ENCODE peak calls at places on chromosomes 13 and 19, in five cellular contexts. T is A549, P is IMR-90, N is body of pancreas, I is thyroid gland. W is an unnamed sample.
A peak's percentile ranks its signal among the peaks of the same experiment; 100 is the strongest.

GRCh38 chr19:55253264-55253663 is 5.6 kb downstream of the PPP6R1 start:
- DNase-seq in I (peak; percentile 28), P (no peak), T (no peak), N (no peak), W (no peak)

GRCh38 chr19:29499921-29500590 is 25.7 kb upstream of the VSTM2B start:
- DNase-seq in N (no peak), I (no peak), T (no peak), P (no peak), W (no peak)

GRCh38 chr19:33879818-33880575 is 83.3 kb downstream of the KCTD15 start:
- DNase-seq in I (peak; percentile 27), P (no peak), T (no peak), N (peak; percentile 72), W (no peak)

GRCh38 chr19:31135841-31136240 is 213.4 kb downstream of the TSHZ3 start:
- DNase-seq in T (no peak), P (peak; percentile 56), I (no peak), N (no peak), W (no peak)

GRCh38 chr13:24746618-24747247 is 17.2 kb upstream of the RNF17 start:
- DNase-seq in N (no peak), I (no peak), T (peak; percentile 17), P (no peak), W (peak; percentile 57)

GRCh38 chr19:14405380-14405757 is 13.8 kb downstream of the DDX39A start:
- DNase-seq in P (no peak), T (no peak), N (no peak), I (no peak), W (no peak)

GRCh38 chr19:43651758-43652545 is 12.3 kb upstream of the CADM4 start:
- DNase-seq in P (peak; percentile 65), I (peak; percentile 58), N (peak; percentile 76), T (peak; percentile 80), W (peak; percentile 74)

GRCh38 chr13:35888327-35888940 is 242.7 kb downstream of the DCLK1 start:
- DNase-seq in I (no peak), N (no peak), P (peak; percentile 18), T (no peak), W (peak; percentile 30)

GRCh38 chr13:43730642-43731041 is 56.1 kb downstream of the ENOX1 start:
- DNase-seq in P (peak; percentile 80), I (no peak), N (peak; percentile 11), T (no peak), W (peak; percentile 33)

GRCh38 chr13:76730220-76730619 is 156.0 kb downstream of the KCTD12 start:
- DNase-seq in I (no peak), N (no peak), T (no peak), P (no peak), W (no peak)

GRCh38 chr13:36369268-36370107 is 23.3 kb upstream of the SPART start:
- DNase-seq in P (peak; percentile 34), T (no peak), I (no peak), N (no peak), W (peak; percentile 78)

GRCh38 chr13:36188446-36188845 is 25.9 kb downstream of the SOHLH2 start:
- DNase-seq in N (no peak), P (no peak), T (no peak), I (no peak), W (no peak)

GRCh38 chr13:100330662-100331061 is 241.8 kb downstream of the PCCA start:
- DNase-seq in I (no peak), P (peak; percentile 76), T (no peak), N (no peak), W (no peak)

GRCh38 chr13:23365652-23366051 is 67.8 kb downstream of the SACS start:
- DNase-seq in I (no peak), N (no peak), T (no peak), P (peak; percentile 71), W (no peak)

GRCh38 chr19:5587661-5588060 is 19.9 kb upstream of the TINCR start:
- DNase-seq in N (no peak), I (no peak), P (no peak), T (no peak), W (no peak)

GRCh38 chr19:5590865-5591154 is 23.1 kb upstream of the TINCR start:
- DNase-seq in N (no peak), T (no peak), P (no peak), I (no peak), W (no peak)

GRCh38 chr19:5590151-5590864 is 22.6 kb upstream of the TINCR start:
- DNase-seq in I (no peak), P (no peak), T (no peak), N (no peak), W (no peak)

GRCh38 chr19:5588441-5588840 is 20.7 kb upstream of the TINCR start:
- DNase-seq in N (no peak), I (no peak), P (no peak), T (no peak), W (no peak)

GRCh38 chr19:5588906-5589676 is 21.3 kb upstream of the TINCR start:
- DNase-seq in P (no peak), I (no peak), T (no peak), N (no peak), W (no peak)
- H3K27ac ChIP-seq in P (no peak overlapping the region), I (no peak overlapping the region), T (no peak overlapping the region), N (no peak overlapping the region), W (no peak overlapping the region)

DNA sequence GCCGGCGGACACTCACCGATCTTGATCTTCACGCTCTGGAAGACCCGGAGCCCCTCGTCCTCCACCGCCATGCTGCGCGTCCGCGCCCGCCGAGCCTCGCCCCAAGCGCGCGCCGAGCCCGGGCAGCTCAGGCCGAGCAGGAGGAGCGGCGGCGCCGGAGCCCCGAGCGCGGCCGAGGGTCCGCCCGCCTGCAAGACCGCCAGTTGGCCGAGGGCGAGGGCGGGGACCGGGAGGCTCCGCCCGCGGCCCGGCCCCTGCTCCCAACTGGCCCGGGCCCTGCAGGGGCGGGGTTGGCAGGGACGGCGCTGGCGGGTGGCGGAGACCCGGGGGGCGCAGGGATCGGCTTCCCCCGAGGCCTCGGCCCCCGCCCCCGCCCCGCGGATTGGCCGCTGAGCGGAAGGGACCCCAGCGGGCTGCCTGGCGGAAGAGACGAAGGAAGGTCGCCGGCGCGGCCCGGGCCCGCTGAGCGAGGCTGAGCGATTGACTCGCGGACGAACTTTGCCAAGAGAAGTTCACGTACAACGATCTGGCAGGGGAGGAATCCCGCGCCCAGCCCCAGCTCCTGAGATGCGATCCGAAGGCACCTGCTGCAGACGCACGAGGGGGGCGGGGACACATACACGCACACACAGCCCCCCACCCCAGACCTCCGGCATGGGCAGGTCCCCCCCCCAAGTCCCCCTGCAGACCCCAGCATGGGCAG is at the start of gene RASA3:
- DNase-seq in N (peak; percentile 79), I (peak; percentile 81), T (peak; percentile 72), P (peak; percentile 79), W (peak; percentile 94)
- H3K27ac ChIP-seq in N (peak within 1 kb of the TSS; percentile 54), I (peak within 1 kb of the TSS; percentile 16), T (peak within 1 kb of the TSS; percentile 88), P (peak within 1 kb of the TSS; percentile 95), W (peak within 1 kb of the TSS; percentile 63)

GRCh38 chr13:46195017-46195416 is 13.0 kb upstream of the LCP1 start:
- DNase-seq in P (no peak), I (no peak), T (no peak), N (no peak), W (no peak)
- H3K27ac ChIP-seq in P (no peak overlapping the region), I (no peak overlapping the region), T (no peak overlapping the region), N (no peak overlapping the region), W (no peak overlapping the region)

GRCh38 chr19:10078329-10078728 is 7.8 kb upstream of the SHFL start:
- DNase-seq in I (no peak), N (no peak), P (no peak), T (no peak), W (no peak)
- H3K27ac ChIP-seq in I (no peak overlapping the region), N (peak overlapping the region; percentile 55), P (no peak overlapping the region), T (no peak overlapping the region), W (no peak overlapping the region)

GRCh38 chr13:48232420-48233096 is 448 bp upstream of the ITM2B start:
- DNase-seq in T (no peak), P (no peak), I (peak; percentile 36), N (no peak), W (no peak)
- H3K27ac ChIP-seq in T (peak overlapping the region; percentile 95), P (peak overlapping the region; percentile 45), I (peak overlapping the region; percentile 100), N (peak overlapping the region; percentile 99), W (peak overlapping the region; percentile 89)

GRCh38 chr19:18306903-18307681 is 15.8 kb downstream of the LSM4 start:
- DNase-seq in T (no peak), P (no peak), I (peak; percentile 20), N (no peak), W (no peak)
- H3K27ac ChIP-seq in T (peak overlapping the region; percentile 99), P (no peak overlapping the region), I (no peak overlapping the region), N (no peak overlapping the region), W (no peak overlapping the region)

GRCh38 chr13:51034906-51035305 is 76.2 kb downstream of the C13orf42 start:
- DNase-seq in T (no peak), P (no peak), I (no peak), N (no peak), W (no peak)
- H3K27ac ChIP-seq in T (no peak overlapping the region), P (no peak overlapping the region), I (no peak overlapping the region), N (no peak overlapping the region), W (no peak overlapping the region)

GRCh38 chr19:926595-927043 is 784 bp downstream of the ARID3A start:
- DNase-seq in P (no peak), T (no peak), I (peak; percentile 49), N (no peak), W (peak; percentile 65)

GRCh38 chr19:927707-928401 is 2.0 kb downstream of the ARID3A start:
- DNase-seq in I (no peak), N (no peak), P (no peak), T (no peak), W (peak; percentile 31)

GRCh38 chr19:927044-927706 is 1.3 kb downstream of the ARID3A start:
- DNase-seq in I (peak; percentile 53), P (no peak), T (no peak), N (peak; percentile 59), W (peak; percentile 79)

GRCh38 chr19:929523-930258 is 3.9 kb downstream of the ARID3A start:
- DNase-seq in N (no peak), T (no peak), I (no peak), P (no peak), W (no peak)

DNA sequence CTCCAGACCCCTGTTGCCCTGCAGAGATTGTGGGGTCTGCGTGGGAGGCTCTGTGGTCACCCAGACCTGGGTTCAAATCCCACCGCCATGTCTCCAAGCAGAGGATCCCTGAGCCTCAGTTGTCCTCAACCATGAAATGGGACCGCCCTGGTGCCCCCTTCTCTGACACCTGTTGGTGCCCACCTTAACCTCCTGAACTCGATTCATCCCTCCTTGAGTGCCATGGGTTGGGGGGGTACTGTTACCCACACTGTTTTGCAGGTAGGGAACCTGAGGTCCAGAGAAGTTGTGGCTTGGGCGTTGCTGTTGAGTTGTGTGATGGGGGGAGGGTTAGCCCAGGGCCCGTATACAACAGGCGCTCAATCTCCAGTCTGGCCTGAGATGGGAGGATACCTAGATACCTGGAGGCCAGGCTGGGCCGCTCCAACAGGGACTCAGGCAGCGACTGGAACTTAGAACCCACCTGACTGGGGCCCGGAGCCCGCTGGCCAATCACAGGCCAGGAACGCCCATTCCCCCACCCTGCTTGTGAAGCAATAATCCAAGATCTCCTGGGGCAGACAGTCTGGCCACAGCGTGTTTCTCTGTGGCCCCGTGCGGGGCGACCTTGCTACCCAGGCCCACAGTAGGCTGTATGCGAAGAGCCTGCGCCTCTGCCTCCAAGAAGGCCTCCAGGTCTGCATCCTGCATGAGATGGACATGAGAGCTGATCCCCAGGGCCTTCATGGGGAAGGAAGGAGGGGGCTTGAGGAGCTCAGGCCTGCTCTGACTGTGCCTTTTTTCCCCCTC is 2.8 kb downstream of the ARID3A start:
- DNase-seq in N (no peak), P (no peak), T (no peak), I (no peak), W (no peak)
- H3K27ac ChIP-seq in N (no peak overlapping the region), P (no peak overlapping the region), T (no peak overlapping the region), I (no peak overlapping the region), W (peak overlapping the region; percentile 86)